ENCODE peak calls at places on chromosomes 6 and 20, in nine cellular contexts. Z, S, C, X, Q, I, H, E and D are unnamed samples.

GRCh38 chr6:30207619-30208295 is 5.4 kb downstream of the TRIM26 start:
- DNase-seq in H (peak; percentile 48), X (no peak), E (no peak), C (no peak), I (no peak), Q (no peak), Z (no peak), S (no peak), D (no peak)

GRCh38 chr6:7703148-7703680 is 22.7 kb upstream of the BMP6 start:
- DNase-seq in S (no peak), I (no peak), C (no peak), X (no peak), E (no peak), Z (no peak), Q (no peak), H (no peak), D (no peak)

GRCh38 chr6:125986956-125987617 is 747 bp downstream of the TRMT11 start:
- DNase-seq in C (no peak), E (no peak), Z (peak; percentile 37), I (no peak), S (no peak), H (no peak), Q (no peak), X (no peak), D (no peak)

GRCh38 chr20:44776977-44777376 is 31.3 kb downstream of the KCNK15 start:
- DNase-seq in C (no peak), X (no peak), Z (peak; percentile 18), I (no peak), E (no peak), Q (no peak), H (no peak), S (no peak), D (no peak)

GRCh38 chr20:50389808-50390684 is 120.1 kb upstream of the PTPN1 start:
- DNase-seq in H (no peak), S (no peak), I (no peak), Q (no peak), Z (no peak), X (no peak), E (no peak), C (no peak), D (no peak)

GRCh38 chr6:131001113-131001776 is 61.8 kb downstream of the EPB41L2 start:
- DNase-seq in E (no peak), X (no peak), S (no peak), C (no peak), Z (no peak), Q (no peak), H (no peak), I (no peak), D (no peak)

GRCh38 chr20:24913076-24913628 is 35.9 kb upstream of the CST7 start:
- DNase-seq in I (no peak), Z (no peak), Q (peak; percentile 1), C (peak; percentile 54), E (no peak), H (no peak), S (no peak), X (no peak), D (no peak)

GRCh38 chr6:938271-939046 is 245.5 kb upstream of the EXOC2 start:
- DNase-seq in Z (no peak), X (no peak), C (no peak), H (no peak), S (no peak), I (no peak), E (no peak), Q (no peak), D (peak; percentile 43)

GRCh38 chr6:160678744-160679401 is 14.8 kb upstream of the LPA start:
- DNase-seq in H (no peak), X (no peak), C (no peak), E (no peak), Q (no peak), I (no peak), Z (no peak), S (no peak), D (peak; percentile 81)

GRCh38 chr6:170134077-170135040 is 156.5 kb downstream of the DLL1 start:
- DNase-seq in Q (no peak), S (no peak), X (no peak), I (no peak), C (peak; percentile 69), Z (no peak), E (no peak), H (no peak), D (peak; percentile 18)

GRCh38 chr6:162898011-162898410 is 170.2 kb downstream of the PACRG start:
- DNase-seq in S (no peak), C (no peak), E (no peak), X (no peak), Q (no peak), H (no peak), Z (no peak), I (no peak), D (no peak)

GRCh38 chr20:53738039-53738944 is 144.7 kb upstream of the ZNF217 start:
- DNase-seq in Q (peak; percentile 94), S (peak; percentile 78), H (peak; percentile 47), Z (peak; percentile 95), X (no peak), I (peak; percentile 73), E (peak; percentile 68), C (peak; percentile 83), D (peak; percentile 86)

DNA sequence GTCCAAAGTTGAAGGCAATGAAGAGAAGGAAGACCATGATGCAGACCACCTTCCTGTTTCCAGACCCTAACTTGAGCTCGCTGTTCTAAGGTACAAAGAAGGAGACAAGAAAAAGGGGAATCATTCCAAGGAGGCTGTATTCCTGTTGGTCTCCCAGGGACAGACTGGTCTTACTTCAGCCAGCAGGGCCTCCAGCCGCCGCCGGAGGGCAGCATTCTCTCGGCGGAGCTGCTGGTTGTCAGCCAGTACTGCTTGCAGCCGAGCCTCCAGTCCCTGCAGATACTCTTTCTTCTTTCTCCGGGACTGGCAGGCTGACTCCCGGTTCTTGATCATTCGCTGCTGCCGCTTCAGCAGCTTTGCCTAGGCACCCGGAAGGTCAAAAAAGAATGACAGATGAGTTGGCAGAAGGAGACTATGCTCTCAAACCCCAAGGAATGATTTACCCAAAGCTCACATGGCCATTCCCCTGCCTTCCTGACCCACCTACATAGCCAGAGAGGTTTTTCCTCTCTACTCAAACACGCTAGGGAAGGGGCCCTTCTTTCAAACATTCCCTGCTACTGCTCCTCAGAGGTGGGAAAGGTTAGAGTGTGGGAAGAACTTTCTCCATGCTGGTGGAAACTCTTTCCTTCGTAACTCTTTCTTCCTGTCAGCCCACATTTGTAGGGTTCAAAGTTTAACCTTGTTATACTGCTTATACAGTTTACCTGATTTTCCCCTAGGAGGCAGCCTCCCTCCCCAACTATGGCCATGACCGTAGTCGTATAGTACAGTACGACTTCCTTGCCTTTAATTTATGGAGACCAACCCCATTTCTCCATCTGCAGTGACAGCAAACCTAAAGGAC is 9.0 kb downstream of the ATF6B start:
- DNase-seq in X (peak; percentile 34), C (peak; percentile 92), E (peak; percentile 64), Z (peak; percentile 83), H (peak; percentile 90), I (peak; percentile 87), Q (peak; percentile 84), S (peak; percentile 90), D (peak; percentile 90)
- TF ChIP-seq POLR2A in X (no peak), C (no peak), E (no peak), Z (no peak), H (no peak), I (no peak), Q (no peak), S (no peak), D (no peak)

DNA sequence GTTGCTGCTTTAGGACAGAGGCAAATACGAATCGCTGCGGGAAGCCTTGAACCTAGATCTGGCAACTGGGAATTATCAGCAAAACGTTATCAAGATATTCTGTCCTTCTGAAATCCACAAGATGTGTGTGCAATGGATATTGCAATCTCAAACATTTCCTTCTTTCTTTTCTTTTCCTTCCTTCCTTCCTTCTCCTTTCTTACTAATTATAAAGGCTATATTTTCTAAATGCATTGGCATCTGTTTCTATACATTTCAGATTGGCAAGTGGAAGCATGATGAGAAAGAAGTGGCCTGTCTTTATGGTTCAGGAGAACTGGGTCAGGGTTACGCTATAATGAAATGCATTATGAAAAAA is 2.0 kb downstream of the TAGAP start:
- DNase-seq in S (no peak), H (no peak), Q (no peak), X (no peak), E (no peak), C (no peak), I (no peak), Z (no peak), D (no peak)
- H3K27ac ChIP-seq in S (peak overlapping the region; percentile 79), H (peak overlapping the region; percentile 67), Q (no peak overlapping the region), X (peak overlapping the region; percentile 61), E (no peak overlapping the region), C (no peak overlapping the region), I (peak overlapping the region; percentile 52), Z (no peak overlapping the region), D (peak overlapping the region; percentile 63)

GRCh38 chr6:110518281-110518623 is 41.8 kb upstream of the SLC22A16 start:
- DNase-seq in Z (peak; percentile 28), I (no peak), C (no peak), S (no peak), X (no peak), H (no peak), Q (no peak), E (no peak), D (no peak)
- TF ChIP-seq CTCF in Z (peak; percentile 41), I (peak; percentile 39), C (no peak), S (no peak), X (peak; percentile 50), H (peak; percentile 16), Q (peak; percentile 38), E (no peak), D (no peak)

GRCh38 chr6:117491916-117492315 is 9.4 kb downstream of the DCBLD1 start:
- DNase-seq in E (no peak), C (no peak), H (no peak), X (no peak), I (no peak), Z (no peak), S (no peak), Q (no peak), D (no peak)
- TF ChIP-seq POLR2A in E (no peak), C (no peak), H (no peak), X (no peak), I (no peak), Z (no peak), S (no peak), Q (no peak), D (no peak)

GRCh38 chr6:36751833-36752186 is 54.2 kb downstream of the RAB44 start:
- DNase-seq in C (no peak), I (no peak), Z (no peak), E (no peak), S (no peak), Q (no peak), H (no peak), X (no peak), D (no peak)

GRCh38 chr6:36754582-36755434 is 57.2 kb downstream of the RAB44 start:
- DNase-seq in S (no peak), H (no peak), X (no peak), E (no peak), I (no peak), Q (no peak), Z (no peak), C (peak; percentile 61), D (no peak)

GRCh38 chr6:36752187-36752885 is 54.7 kb downstream of the RAB44 start:
- DNase-seq in S (peak; percentile 80), E (peak; percentile 17), H (peak; percentile 70), Q (no peak), X (no peak), I (no peak), C (peak; percentile 69), Z (no peak), D (no peak)

GRCh38 chr6:36753671-36754485 is 56.3 kb downstream of the RAB44 start:
- DNase-seq in X (no peak), E (no peak), Q (no peak), I (no peak), S (no peak), H (no peak), C (no peak), Z (no peak), D (no peak)

GRCh38 chr6:36752886-36753506 is 55.4 kb downstream of the RAB44 start:
- DNase-seq in Q (no peak), X (no peak), C (peak; percentile 67), E (peak; percentile 71), I (no peak), H (peak; percentile 75), S (peak; percentile 67), Z (no peak), D (peak; percentile 36)
- H3K27ac ChIP-seq in Q (no peak overlapping the region), X (peak overlapping the region; percentile 91), C (peak overlapping the region; percentile 18), E (peak overlapping the region; percentile 93), I (no peak overlapping the region), H (peak overlapping the region; percentile 73), S (peak overlapping the region; percentile 76), Z (no peak overlapping the region), D (peak overlapping the region; percentile 28)